ENCODE peak calls at places on chromosomes 12 and 14, in eight cellular contexts. D, P, G, M, S, I, H and R are unnamed samples.

GRCh38 chr12:16175893-16176292 is 101.6 kb downstream of the SLC15A5 start:
- DNase-seq in D (no peak), P (no peak), G (no peak), M (no peak), S (no peak), I (no peak), H (no peak), R (no peak)

GRCh38 chr14:52063107-52063506 is 5.8 kb downstream of the NID2 start:
- DNase-seq in D (no peak), P (no peak), G (no peak), M (no peak), S (no peak), I (no peak), H (no peak), R (no peak)

GRCh38 chr12:4736048-4736447 is 15.8 kb downstream of the GALNT8 start:
- DNase-seq in D (no peak), P (no peak), G (no peak), M (no peak), S (no peak), I (no peak), H (no peak), R (no peak)

GRCh38 chr12:67650127-67650495 is 1.6 kb downstream of the DYRK2 start:
- DNase-seq in D (no peak), P (no peak), G (no peak), M (no peak), S (no peak), I (peak; percentile 48), H (peak; percentile 39), R (no peak)

GRCh38 chr12:128365032-128365431 is 98.1 kb downstream of the TMEM132C start:
- DNase-seq in D (no peak), P (no peak), G (no peak), M (no peak), S (no peak), I (no peak), H (no peak), R (no peak)

GRCh38 chr12:113072136-113072535 is 15.6 kb downstream of the DTX1 start:
- DNase-seq in D (no peak), P (no peak), G (no peak), M (no peak), S (no peak), I (no peak), H (no peak), R (no peak)

GRCh38 chr14:104280902-104281767 is 142.7 kb downstream of the KIF26A start:
- DNase-seq in D (no peak), P (no peak), G (no peak), M (no peak), S (no peak), I (no peak), H (no peak), R (no peak)

GRCh38 chr14:95490727-95491451 is 25.6 kb downstream of the SYNE3 start:
- DNase-seq in D (no peak), P (no peak), G (no peak), M (no peak), S (no peak), I (no peak), H (no peak), R (no peak)

GRCh38 chr12:103542078-103542477 is 45.0 kb upstream of the STAB2 start:
- DNase-seq in D (no peak), P (no peak), G (no peak), M (no peak), S (no peak), I (no peak), H (no peak), R (no peak)

GRCh38 chr12:31818623-31819268 is 89.9 kb upstream of the AMN1 start:
- DNase-seq in D (no peak), P (no peak), G (no peak), M (no peak), S (no peak), I (no peak), H (no peak), R (no peak)

GRCh38 chr12:12070674-12071661 is at the start of gene BCL2L14:
- DNase-seq in D (no peak), P (no peak), G (no peak), M (no peak), S (no peak), I (peak; percentile 27), H (peak; percentile 28), R (no peak)

GRCh38 chr14:105882626-105883025 is 356.2 kb downstream of the TMEM121 start:
- DNase-seq in D (no peak), P (no peak), G (no peak), M (no peak), S (no peak), I (no peak), H (no peak), R (no peak)

GRCh38 chr12:105084251-105085250 is at the start of gene ALDH1L2:
- DNase-seq in D (no peak), P (peak; percentile 4), G (peak; percentile 71), M (no peak), S (no peak), I (peak; percentile 91), H (peak; percentile 90), R (no peak)

GRCh38 chr14:55721353-55721752 is 141.3 kb downstream of the KTN1 start:
- DNase-seq in D (peak; percentile 87), P (no peak), G (peak; percentile 74), M (peak; percentile 29), S (no peak), I (peak; percentile 55), H (peak; percentile 93), R (peak; percentile 24)

GRCh38 chr14:67487937-67488893 is at the start of gene TMEM229B:
- DNase-seq in D (no peak), P (peak; percentile 65), G (no peak), M (no peak), S (peak; percentile 44), I (no peak), H (no peak), R (no peak)

GRCh38 chr14:76883437-76883836 is 57.2 kb downstream of the LRRC74A start:
- DNase-seq in D (no peak), P (no peak), G (no peak), M (no peak), S (no peak), I (no peak), H (no peak), R (no peak)

GRCh38 chr12:40655451-40655850 is 36.8 kb upstream of the CNTN1 start:
- DNase-seq in D (no peak), P (no peak), G (no peak), M (no peak), S (no peak), I (no peak), H (no peak), R (no peak)

GRCh38 chr12:124562018-124562795 is 5.2 kb downstream of the NCOR2 start:
- DNase-seq in D (no peak), P (no peak), G (no peak), M (no peak), S (no peak), I (no peak), H (no peak), R (no peak)

GRCh38 chr12:75690556-75690955 is 179.1 kb upstream of the KRR1 start:
- DNase-seq in D (no peak), P (no peak), G (peak; percentile 41), M (no peak), S (no peak), I (no peak), H (peak; percentile 75), R (no peak)